ENCODE peak calls at places on chromosomes 11 and 22, in ten cellular contexts. C is ovary; I is Panc1; T is MM.1S; Z is CD8-positive, alpha-beta memory T cell; J is tibial artery; Q is adipocyte; E is right atrium auricular region; M is breast epithelium; G is spleen. P is an unnamed sample. For H3K36me3 and H3K4me1, the result is how much of the 10 kb centered on the place peaks cover.

GRCh38 chr22:26967282-26967681 is 309.9 kb downstream of the MIAT start:
- DNase-seq in I (no peak), G (no peak), E (no peak), Q (no peak), Z (no peak), J (no peak), C (no peak), T (no peak), M (no peak), P (no peak)

GRCh38 chr22:19598054-19598855 is 74.0 kb upstream of the CLDN5 start:
- DNase-seq in M (no peak), T (no peak), I (no peak), E (no peak), Z (peak), G (peak), Q (no peak), C (no peak), J (no peak), P (peak)

GRCh38 chr11:10770626-10771254 is 19.7 kb downstream of the CTR9 start:
- DNase-seq in Q (peak), C (no peak), E (no peak), Z (no peak), T (peak), G (no peak), I (peak), J (no peak), M (no peak), P (no peak)

GRCh38 chr22:36740716-36741115 is 35.2 kb downstream of the IFT27 start:
- DNase-seq in M (no peak), T (no peak), Z (no peak), Q (no peak), G (no peak), J (peak), E (no peak), C (no peak), I (no peak), P (no peak)

GRCh38 chr11:1751521-1751921 is 1.1 kb upstream of the IFITM10 start:
- DNase-seq in T (no peak), Z (no peak), J (peak), I (no peak), C (no peak), Q (no peak), M (no peak), E (no peak), G (peak), P (no peak)

GRCh38 chr22:44776535-44777363 is 24.4 kb downstream of the ARHGAP8 start:
- DNase-seq in M (no peak), T (no peak), E (no peak), I (no peak), C (no peak), Z (no peak), G (no peak), J (no peak), Q (no peak), P (no peak)

GRCh38 chr11:31874631-31875191 is 63.6 kb upstream of the PAX6 start:
- DNase-seq in Q (no peak), Z (no peak), C (no peak), G (no peak), J (no peak), M (no peak), E (no peak), T (no peak), I (no peak), P (no peak)

GRCh38 chr22:28341001-28341400 is 338.6 kb downstream of the TTC28 start:
- DNase-seq in E (no peak), G (no peak), Q (peak), M (no peak), Z (no peak), I (no peak), C (no peak), J (no peak), T (no peak), P (no peak)

GRCh38 chr11:8065031-8065430 is 16.0 kb upstream of the TUB start:
- DNase-seq in C (no peak), Z (no peak), G (no peak), T (no peak), J (no peak), I (no peak), M (no peak), Q (no peak), E (peak), P (no peak)

GRCh38 chr22:30411780-30412179 is 13.8 kb upstream of the MTFP1 start:
- DNase-seq in I (no peak), Z (no peak), M (no peak), T (no peak), J (no peak), C (no peak), G (no peak), Q (no peak), E (no peak), P (no peak)

GRCh38 chr11:64455436-64456261 is 96.7 kb downstream of the RPS6KA4 start:
- DNase-seq in J (peak), G (peak), I (no peak), C (no peak), T (no peak), Z (no peak), E (no peak), Q (no peak), M (no peak), P (no peak)

GRCh38 chr22:37601540-37602442 is 6.8 kb upstream of the GGA1 start:
- DNase-seq in M (peak), C (no peak), G (no peak), Z (no peak), I (no peak), T (peak), E (no peak), J (no peak), Q (peak), P (no peak)

GRCh38 chr22:27635852-27636251 is 165.7 kb downstream of the MN1 start:
- DNase-seq in E (no peak), T (no peak), Z (no peak), J (no peak), I (no peak), Q (no peak), C (no peak), G (no peak), M (no peak), P (no peak)

DNA sequence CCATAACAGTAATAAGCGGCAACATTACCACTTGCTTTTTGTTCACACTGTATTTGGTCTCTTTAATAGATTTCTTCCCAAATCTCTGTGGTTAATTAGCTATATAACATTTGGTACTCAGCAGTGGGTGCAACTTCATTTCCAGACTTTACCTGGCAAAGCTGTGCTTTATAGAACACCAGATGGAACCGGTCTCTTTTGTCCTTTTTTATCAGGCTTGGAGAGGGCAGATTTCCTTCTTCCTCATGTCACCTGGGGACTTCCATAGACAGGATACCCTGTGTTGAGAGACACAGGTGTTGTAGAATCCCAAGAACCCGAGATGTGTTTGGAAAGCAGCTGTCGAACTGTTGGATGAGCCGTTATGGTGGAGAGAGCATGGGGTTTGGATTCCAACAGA is 393.7 kb downstream of the NTM start:
- DNase-seq in C (no peak), Z (no peak), E (no peak), I (no peak), Q (no peak), J (no peak), G (no peak), T (no peak), M (no peak), P (no peak)
- H3K36me3 ChIP-seq in C (under half), Z (under half), E (under half), I (under half), Q (under half), J (under half), G (under half), T (under half), M (under half), P (under half)

DNA sequence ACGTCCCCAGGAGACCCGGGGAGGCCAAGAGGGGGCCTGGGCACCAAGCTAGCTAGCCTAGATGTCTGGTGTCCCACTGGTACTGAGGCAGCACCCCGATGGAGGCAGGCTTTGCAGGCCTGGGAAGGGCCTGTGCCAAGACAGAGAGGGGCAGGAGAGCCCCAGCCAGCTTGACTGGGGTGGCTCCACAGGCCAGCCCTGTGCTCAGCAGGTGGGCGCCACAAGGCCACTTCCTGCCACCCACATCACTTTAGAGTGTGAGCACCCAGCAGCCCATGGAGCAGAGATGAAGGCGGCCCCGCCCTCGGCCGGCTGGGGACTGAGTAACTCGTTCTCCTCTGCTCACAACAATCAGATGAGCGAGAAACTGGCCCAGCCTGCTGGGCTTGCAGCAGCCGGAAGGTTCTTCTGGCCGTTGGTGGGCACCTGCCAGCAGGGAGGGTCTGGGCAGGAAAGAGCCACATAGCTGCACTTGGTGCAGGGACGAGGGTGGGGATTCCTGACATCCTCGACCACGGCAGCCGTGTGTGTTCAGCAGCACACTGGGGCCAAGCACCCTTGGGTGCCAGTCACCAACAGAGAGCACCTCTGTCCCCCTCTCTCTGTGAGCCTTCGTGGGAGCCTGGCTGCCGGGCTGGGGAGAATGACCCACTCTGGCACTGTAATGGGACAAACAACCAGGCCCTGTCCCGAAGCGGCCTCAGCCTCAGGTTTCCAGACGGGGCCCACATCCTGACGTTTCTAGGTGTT is 7.6 kb downstream of the OSBPL5 start:
- DNase-seq in Q (no peak), Z (no peak), M (no peak), I (no peak), E (no peak), J (peak), G (peak), T (no peak), C (no peak), P (no peak)
- H3K4me1 ChIP-seq in Q (half or more), Z (under half), M (under half), I (under half), E (under half), J (half or more), G (under half), T (under half), C (under half), P (under half)

GRCh38 chr11:65640483-65641207 is 2.7 kb downstream of the SIPA1 start:
- DNase-seq in E (no peak), G (peak), Z (peak), T (no peak), I (no peak), M (no peak), Q (no peak), C (no peak), J (no peak), P (peak)
- H3K36me3 ChIP-seq in E (under half), G (half or more), Z (under half), T (under half), I (under half), M (under half), Q (under half), C (under half), J (under half), P (half or more)

DNA sequence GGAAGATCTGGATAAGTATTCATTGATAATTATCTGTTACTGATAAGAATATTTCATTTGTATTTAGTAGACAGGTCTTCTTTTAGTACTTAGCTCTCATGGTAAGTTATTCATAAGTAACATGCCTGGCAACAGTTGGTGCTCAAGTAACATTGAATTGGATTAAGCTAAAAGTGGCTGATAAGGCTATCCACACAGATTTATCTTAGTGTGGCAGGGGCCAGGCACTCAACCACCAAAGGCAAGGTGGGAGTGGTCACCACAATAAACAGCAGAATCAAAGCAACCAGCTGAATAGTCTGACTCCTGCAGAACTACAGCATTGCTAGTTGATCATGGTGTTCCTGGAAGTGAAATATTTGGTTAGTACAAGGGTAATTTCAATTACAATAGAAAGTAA is 33.0 kb upstream of the NARS2 start:
- DNase-seq in Z (no peak), C (no peak), Q (no peak), J (no peak), I (no peak), G (no peak), E (no peak), T (no peak), M (no peak), P (no peak)
- H3K4me1 ChIP-seq in Z (under half), C (under half), Q (under half), J (under half), I (under half), G (under half), E (under half), T (under half), M (under half), P (under half)